ENCODE peak calls at places on chromosomes 16 and 17, in five cellular contexts. V is effector memory CD4-positive, alpha-beta T cell; X is uterus; Y is neural progenitor cell; U is CD8-positive, alpha-beta memory T cell. O is an unnamed sample. For H3K27me3 and H3K4me1, the result is how much of the 10 kb centered on the place peaks cover.

GRCh38 chr17:82301916-82302497 is 15.4 kb downstream of the CD7 start:
- DNase-seq in V (no peak), X (no peak), Y (no peak), U (peak), O (no peak)

GRCh38 chr17:19433727-19434340 is 22.8 kb downstream of the RNF112 start:
- DNase-seq in V (no peak), X (no peak), Y (peak), U (no peak), O (no peak)

GRCh38 chr17:59160203-59161025 is 4.9 kb downstream of the PRR11 start:
- DNase-seq in V (no peak), X (no peak), Y (no peak), U (no peak), O (no peak)

GRCh38 chr17:39611441-39612112 is 3.9 kb upstream of the NEUROD2 start:
- DNase-seq in V (no peak), X (no peak), Y (no peak), U (no peak), O (no peak)

GRCh38 chr16:86965331-86965730 is 351.9 kb downstream of the C16orf95 start:
- DNase-seq in V (no peak), X (no peak), Y (no peak), U (no peak), O (no peak)

GRCh38 chr16:57562669-57563486 is 20.4 kb downstream of the ADGRG5 start:
- DNase-seq in V (no peak), X (no peak), Y (no peak), U (no peak), O (no peak)

GRCh38 chr17:16141685-16142084 is 73.6 kb downstream of the NCOR1 start:
- DNase-seq in V (no peak), X (no peak), Y (no peak), U (no peak), O (no peak)

GRCh38 chr17:74276051-74276476 is 2.0 kb downstream of the DNAI2 start:
- DNase-seq in V (no peak), X (peak), Y (no peak), U (no peak), O (no peak)

GRCh38 chr17:73646409-73647305 is 2.4 kb upstream of the SDK2 start:
- DNase-seq in V (no peak), X (no peak), Y (peak), U (peak), O (no peak)

GRCh38 chr17:34584805-34585416 is 5.5 kb downstream of the TMEM132E start:
- DNase-seq in V (no peak), X (no peak), Y (peak), U (no peak), O (no peak)

GRCh38 chr16:3919413-3919812 is 38.9 kb upstream of the CREBBP start:
- DNase-seq in V (no peak), X (no peak), Y (no peak), U (no peak), O (no peak)

DNA sequence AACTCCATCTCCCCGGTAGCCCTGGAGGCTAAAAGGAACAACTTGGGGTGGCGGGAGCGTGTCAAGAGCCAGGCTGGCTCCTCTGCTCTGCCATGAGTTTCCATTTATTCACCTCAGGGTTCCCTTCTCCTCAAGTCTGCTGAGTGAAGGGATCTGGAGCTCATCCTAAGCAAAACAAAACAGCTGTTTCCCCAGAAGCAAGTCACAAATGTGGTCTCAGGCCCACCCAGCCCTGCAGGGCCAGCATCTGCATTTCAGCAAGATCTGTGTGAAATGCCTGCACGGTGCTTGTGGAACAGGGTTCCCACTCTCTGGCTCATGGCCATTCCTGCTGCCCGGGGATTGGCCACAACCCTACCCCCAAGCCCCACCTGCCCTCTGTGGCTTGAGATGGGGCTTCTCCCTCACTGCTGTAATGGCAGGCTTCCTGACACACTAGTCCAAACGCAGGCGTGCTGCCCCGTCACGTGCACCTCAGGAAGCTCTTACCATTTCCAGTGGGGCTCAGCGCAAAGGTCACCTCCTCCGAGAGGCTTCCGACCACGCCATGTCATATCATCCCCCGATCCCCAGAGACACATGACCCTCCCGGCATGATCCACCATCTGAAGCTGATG is 2.3 kb downstream of the SLC38A8 start:
- DNase-seq in V (no peak), X (no peak), Y (no peak), U (no peak), O (no peak)
- H3K27me3 ChIP-seq in V (under half), X (under half), Y (under half), U (under half), O (under half)

DNA sequence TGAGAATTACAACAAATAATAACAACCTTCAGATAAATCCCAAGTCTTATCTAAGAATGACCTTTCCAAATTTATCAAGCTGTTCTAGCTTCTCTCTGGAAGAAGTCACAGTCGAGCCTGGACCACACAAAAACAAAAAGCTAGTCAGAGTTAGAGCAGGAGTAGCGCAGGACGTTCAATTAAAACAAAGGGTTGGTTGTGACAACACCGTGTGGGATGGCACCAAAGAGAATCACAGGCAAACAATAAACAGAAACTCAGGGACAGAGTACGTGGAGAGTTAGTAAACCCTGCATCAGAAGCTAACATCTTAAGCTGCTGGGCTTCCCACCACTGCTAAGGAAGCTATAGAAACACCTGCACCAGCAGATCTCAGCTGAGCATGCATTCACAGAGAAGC is 23.8 kb downstream of the ARHGAP17 start:
- DNase-seq in V (no peak), X (no peak), Y (no peak), U (no peak), O (no peak)
- H3K4me1 ChIP-seq in V (under half), X (under half), Y (under half), U (under half), O (under half)

GRCh38 chr17:48997103-48997826 is at the start of gene IGF2BP1:
- DNase-seq in V (no peak), X (no peak), Y (peak), U (no peak), O (no peak)

GRCh38 chr17:48996696-48997102 is 486 bp upstream of the IGF2BP1 start:
- DNase-seq in V (no peak), X (no peak), Y (no peak), U (no peak), O (no peak)

GRCh38 chr17:48994548-48995331 is 2.4 kb upstream of the IGF2BP1 start:
- DNase-seq in V (no peak), X (no peak), Y (no peak), U (no peak), O (no peak)

GRCh38 chr17:48995332-48995870 is 1.8 kb upstream of the IGF2BP1 start:
- DNase-seq in V (no peak), X (no peak), Y (peak), U (no peak), O (no peak)

GRCh38 chr17:48995871-48996695 is 1.1 kb upstream of the IGF2BP1 start:
- DNase-seq in V (no peak), X (no peak), Y (peak), U (no peak), O (peak)
- H3K27me3 ChIP-seq in V (half or more), X (under half), Y (under half), U (half or more), O (under half)

GRCh38 chr16:31094088-31094423 is 541 bp downstream of the VKORC1 start:
- DNase-seq in V (no peak), X (no peak), Y (peak), U (no peak), O (no peak)
- H3K4me1 ChIP-seq in V (under half), X (under half), Y (under half), U (under half), O (under half)

GRCh38 chr17:79800325-79801155 is 3.7 kb upstream of the CBX8 start:
- DNase-seq in V (no peak), X (no peak), Y (peak), U (peak), O (no peak)

GRCh38 chr17:79797492-79798295 is 817 bp upstream of the CBX8 start:
- DNase-seq in V (no peak), X (no peak), Y (peak), U (peak), O (no peak)

GRCh38 chr17:79798296-79799173 is 1.7 kb upstream of the CBX8 start:
- DNase-seq in V (no peak), X (no peak), Y (peak), U (peak), O (no peak)

GRCh38 chr17:79799538-79800324 is 2.9 kb upstream of the CBX8 start:
- DNase-seq in V (no peak), X (no peak), Y (peak), U (no peak), O (no peak)

GRCh38 chr17:79799174-79799537 is 2.3 kb upstream of the CBX8 start:
- DNase-seq in V (no peak), X (no peak), Y (peak), U (no peak), O (no peak)
- H3K27me3 ChIP-seq in V (half or more), X (half or more), Y (half or more), U (half or more), O (half or more)

GRCh38 chr16:84508502-84508901 is 4.0 kb upstream of the MEAK7 start:
- DNase-seq in V (no peak), X (no peak), Y (no peak), U (peak), O (no peak)
- H3K4me1 ChIP-seq in V (half or more), X (under half), Y (under half), U (half or more), O (under half)

O was measured in iPS DF 6.9.